ENCODE peak calls at places on chromosome 9, in ten cellular contexts. Q is upper lobe of right lung, U is heart left ventricle, Y is BE2C, D is pancreas, R is stomach, F is PC-9, J is cardiac muscle cell, B is IMR-90, Z is transverse colon. W is an unnamed sample. For H3K27me3, the result is how much of the 10 kb centered on the place peaks cover.

GRCh38 chr9:36832232-36832795 is 201.8 kb downstream of the PAX5 start:
- DNase-seq in D (no peak), Q (peak), F (no peak), Z (no peak), J (no peak), R (no peak), Y (no peak), U (no peak), B (no peak), W (no peak)

GRCh38 chr9:87863882-87864465 is 18.7 kb upstream of the SPATA31E1 start:
- DNase-seq in F (no peak), J (no peak), D (no peak), R (no peak), Y (no peak), B (no peak), U (no peak), Z (no peak), Q (no peak), W (no peak)

GRCh38 chr9:127796899-127797370 is 5.7 kb upstream of the FPGS start:
- DNase-seq in Y (no peak), Q (no peak), U (no peak), Z (no peak), R (no peak), B (peak), F (no peak), J (no peak), D (no peak), W (no peak)

GRCh38 chr9:114465906-114466900 is 39.1 kb downstream of the WHRN start:
- DNase-seq in R (peak), Q (no peak), F (no peak), B (no peak), J (no peak), D (peak), Z (no peak), Y (no peak), U (no peak), W (no peak)

GRCh38 chr9:32581512-32582143 is 8.7 kb upstream of the NDUFB6 start:
- DNase-seq in J (peak), D (no peak), Q (no peak), U (no peak), B (peak), F (peak), Z (no peak), Y (peak), R (no peak), W (peak)

GRCh38 chr9:38017149-38017884 is 51.7 kb downstream of the SHB start:
- DNase-seq in J (peak), U (peak), R (peak), Q (peak), D (peak), F (peak), B (peak), Z (no peak), Y (no peak), W (peak)

GRCh38 chr9:134912126-134912840 is 5.4 kb downstream of the FCN1 start:
- DNase-seq in Z (no peak), U (no peak), Q (peak), D (no peak), B (no peak), R (no peak), Y (no peak), J (no peak), F (no peak), W (no peak)

GRCh38 chr9:129687391-129687790 is 21.9 kb downstream of the PRRX2 start:
- DNase-seq in D (no peak), Q (no peak), Z (no peak), B (no peak), R (peak), J (no peak), F (peak), U (no peak), Y (no peak), W (no peak)

GRCh38 chr9:38389313-38389712 is 3.2 kb upstream of the ALDH1B1 start:
- DNase-seq in J (peak), B (peak), Y (no peak), F (no peak), U (no peak), R (no peak), Z (no peak), Q (no peak), D (no peak), W (no peak)

GRCh38 chr9:137023583-137023991 is 4.5 kb downstream of the ABCA2 start:
- DNase-seq in F (no peak), Y (no peak), U (no peak), Q (no peak), Z (no peak), R (no peak), D (no peak), J (no peak), B (no peak), W (no peak)

GRCh38 chr9:4207881-4208615 is 91.8 kb downstream of the GLIS3 start:
- DNase-seq in D (no peak), Q (no peak), R (no peak), J (peak), Z (no peak), Y (no peak), U (no peak), F (no peak), B (peak), W (no peak)

GRCh38 chr9:88420227-88420626 is 32.0 kb downstream of the SPIN1 start:
- DNase-seq in D (no peak), U (no peak), Z (no peak), B (no peak), R (no peak), Y (no peak), J (no peak), F (no peak), Q (no peak), W (no peak)

GRCh38 chr9:130472184-130472705 is 27.5 kb downstream of the ASS1 start:
- DNase-seq in Q (no peak), F (no peak), U (no peak), J (no peak), Z (no peak), Y (no peak), B (no peak), D (no peak), R (no peak), W (no peak)

GRCh38 chr9:34590376-34591090 is 1.0 kb upstream of the CNTFR start:
- DNase-seq in U (no peak), F (no peak), R (no peak), D (no peak), B (no peak), Y (no peak), Q (no peak), J (no peak), Z (peak), W (no peak)

GRCh38 chr9:70382709-70383605 is 31.5 kb downstream of the KLF9 start:
- DNase-seq in R (no peak), Y (no peak), F (no peak), Q (no peak), U (no peak), D (no peak), Z (no peak), B (no peak), J (no peak), W (no peak)

GRCh38 chr9:78971505-78971904 is 600.3 kb upstream of the TLE4 start:
- DNase-seq in Z (no peak), F (no peak), R (no peak), D (no peak), Q (no peak), U (no peak), B (no peak), Y (peak), J (no peak), W (no peak)

GRCh38 chr9:109031241-109031640 is 17.9 kb upstream of the CTNNAL1 start:
- DNase-seq in U (no peak), R (no peak), Z (no peak), Y (no peak), D (no peak), J (peak), B (peak), F (no peak), Q (no peak), W (no peak)

GRCh38 chr9:21015959-21016358 is 15.5 kb downstream of the HACD4 start:
- DNase-seq in R (no peak), D (no peak), B (no peak), J (no peak), Z (no peak), F (no peak), Y (no peak), U (no peak), Q (no peak), W (no peak)

GRCh38 chr9:4579011-4579410 is 83.1 kb upstream of the PLPP6 start:
- DNase-seq in Z (no peak), Q (no peak), D (no peak), F (no peak), U (no peak), J (peak), Y (no peak), B (no peak), R (no peak), W (no peak)

GRCh38 chr9:110559869-110560268 is 19.7 kb downstream of the SVEP1 start:
- DNase-seq in R (no peak), F (no peak), U (no peak), Y (no peak), B (peak), J (no peak), Q (no peak), Z (no peak), D (no peak), W (no peak)

GRCh38 chr9:33025572-33026347 is 687 bp downstream of the DNAJA1 start:
- DNase-seq in U (peak), Z (peak), Y (peak), R (peak), J (peak), Q (peak), D (peak), B (peak), F (no peak), W (peak)

GRCh38 chr9:72914750-72915149 is 38.1 kb downstream of the ALDH1A1 start:
- DNase-seq in D (no peak), J (no peak), Y (no peak), Z (no peak), F (no peak), R (no peak), B (no peak), U (no peak), Q (no peak), W (no peak)

GRCh38 chr9:88400021-88400420 is 11.8 kb downstream of the SPIN1 start:
- DNase-seq in U (no peak), J (peak), Q (no peak), D (no peak), R (no peak), B (peak), Z (no peak), F (peak), Y (no peak), W (no peak)

GRCh38 chr9:75855509-75855908 is 35.0 kb upstream of the PCSK5 start:
- DNase-seq in U (no peak), F (no peak), Y (no peak), B (peak), Z (peak), Q (no peak), D (no peak), J (peak), R (no peak), W (no peak)

GRCh38 chr9:21709464-21710058 is 92.9 kb upstream of the MTAP start:
- DNase-seq in Y (peak), J (peak), Z (peak), U (no peak), B (peak), D (peak), R (peak), F (no peak), Q (no peak), W (no peak)

GRCh38 chr9:96486351-96487029 is 36.5 kb downstream of the HABP4 start:
- DNase-seq in Y (peak), D (peak), U (peak), B (peak), R (peak), J (peak), Q (peak), Z (peak), F (no peak), W (no peak)

GRCh38 chr9:127711831-127712274 is 3.6 kb downstream of the PTRH1 start:
- DNase-seq in D (no peak), U (no peak), B (no peak), Q (no peak), F (no peak), J (no peak), Y (no peak), Z (no peak), R (no peak), W (no peak)

GRCh38 chr9:2248768-2249167 is 233.6 kb downstream of the SMARCA2 start:
- DNase-seq in J (no peak), Q (no peak), U (no peak), R (no peak), Z (no peak), Y (no peak), F (no peak), D (no peak), B (no peak), W (no peak)

GRCh38 chr9:131116281-131117101 is 8.9 kb upstream of the NUP214 start:
- DNase-seq in R (no peak), D (no peak), F (no peak), B (no peak), Z (no peak), Q (peak), J (peak), Y (no peak), U (peak), W (no peak)

GRCh38 chr9:794386-794785 is 47.1 kb upstream of the DMRT1 start:
- DNase-seq in D (no peak), Y (no peak), B (peak), Q (no peak), R (no peak), U (no peak), Z (no peak), J (no peak), F (no peak), W (no peak)

GRCh38 chr9:5835808-5836207 is 2.9 kb upstream of the ERMP1 start:
- DNase-seq in Q (no peak), R (no peak), U (no peak), D (no peak), J (no peak), F (no peak), B (no peak), Z (no peak), Y (no peak), W (no peak)

GRCh38 chr9:1939926-1940368 is 75.2 kb upstream of the SMARCA2 start:
- DNase-seq in B (peak), U (no peak), J (peak), F (no peak), Y (no peak), Z (peak), Q (no peak), R (peak), D (peak), W (no peak)

GRCh38 chr9:764105-764524 is 77.4 kb upstream of the DMRT1 start:
- DNase-seq in R (peak), F (no peak), Z (peak), B (peak), U (peak), Q (no peak), Y (no peak), J (peak), D (peak), W (no peak)

GRCh38 chr9:75239176-75239575 is 150.9 kb downstream of the OSTF1 start:
- DNase-seq in J (peak), B (peak), Y (peak), Z (no peak), D (peak), Q (peak), R (peak), U (no peak), F (peak), W (no peak)

GRCh38 chr9:132733133-132733815 is 63.0 kb downstream of the GTF3C4 start:
- DNase-seq in F (no peak), B (no peak), Y (no peak), Z (no peak), Q (no peak), D (no peak), R (no peak), J (no peak), U (no peak), W (no peak)

GRCh38 chr9:124840300-124840833 is 12.9 kb upstream of the WDR38 start:
- DNase-seq in J (no peak), U (no peak), Z (no peak), D (peak), F (no peak), Q (no peak), Y (no peak), R (no peak), B (no peak), W (no peak)
- TF ChIP-seq CTCF in J (peak), U (peak), Z (no peak), D (peak), F (peak), Q (no peak), Y (peak), R (no peak), B (peak), W (peak)

GRCh38 chr9:93170571-93170970 is 13.4 kb upstream of the WNK2 start:
- DNase-seq in Y (no peak), U (no peak), Q (no peak), F (no peak), J (no peak), D (no peak), B (no peak), R (no peak), Z (no peak), W (no peak)
- H3K27me3 ChIP-seq in Y (under half), U (under half), Q (under half), F (under half), J (under half), D (under half), B (under half), R (under half), Z (under half), W (under half)

GRCh38 chr9:97910273-97910844 is 11.9 kb downstream of the TRMO start:
- DNase-seq in B (no peak), Y (no peak), J (no peak), Z (no peak), U (no peak), D (no peak), F (no peak), R (no peak), Q (no peak), W (no peak)
- H3K4me3 ChIP-seq in B (no peak), Y (no peak), J (no peak), Z (no peak), U (no peak), D (no peak), F (no peak), R (no peak), Q (no peak), W (no peak)

GRCh38 chr9:18985996-18986395 is 47.0 kb downstream of the SAXO1 start:
- DNase-seq in U (no peak), B (no peak), Q (no peak), Z (no peak), J (no peak), Y (no peak), F (no peak), R (no peak), D (no peak), W (no peak)
- TF ChIP-seq CTCF in U (no peak), B (no peak), Q (no peak), Z (no peak), J (no peak), Y (no peak), F (no peak), R (no peak), D (no peak), W (no peak)

GRCh38 chr9:16401720-16402119 is 468.8 kb downstream of the BNC2 start:
- DNase-seq in F (no peak), B (no peak), Z (no peak), R (no peak), U (no peak), Y (no peak), D (no peak), Q (no peak), J (no peak), W (no peak)
- H3K27me3 ChIP-seq in F (under half), B (under half), Z (under half), R (under half), U (under half), Y (under half), D (under half), Q (under half), J (under half), W (under half)